ENCODE peak calls at places on chromosomes 4 and X, in six cellular contexts. Q is cerebellum; U is AG10803; O is stromal cell of bone marrow; W is central memory CD4-positive, alpha-beta T cell; F is A549. P is an unnamed sample.

GRCh38 chrX:95703696-95704095 is 980.9 kb upstream of the DIAPH2 start:
- DNase-seq in Q (no peak), U (no peak), O (peak), W (no peak), F (no peak), P (no peak)

GRCh38 chr4:186137193-186137792 is 32.8 kb downstream of the FAM149A start:
- DNase-seq in Q (peak), O (peak), U (peak), F (peak), W (no peak), P (peak)

GRCh38 chr4:167555338-167556022 is 321.2 kb upstream of the SPOCK3 start:
- DNase-seq in Q (no peak), U (no peak), W (no peak), F (no peak), O (no peak), P (no peak)

GRCh38 chr4:108716340-108716739 is 46.5 kb downstream of the ETNPPL start:
- DNase-seq in W (no peak), F (no peak), Q (no peak), O (no peak), U (no peak), P (no peak)

GRCh38 chrX:148784859-148785655 is 284.6 kb downstream of the AFF2 start:
- DNase-seq in Q (no peak), O (no peak), F (no peak), W (no peak), U (no peak), P (no peak)

GRCh38 chr4:105859233-105859632 is 36.0 kb upstream of the NPNT start:
- DNase-seq in W (no peak), O (peak), U (peak), Q (no peak), F (peak), P (peak)

GRCh38 chrX:153778151-153778551 is 2.7 kb upstream of the SRPK3 start:
- DNase-seq in W (no peak), U (no peak), O (no peak), Q (no peak), F (no peak), P (no peak)

GRCh38 chrX:22136711-22137110 is 104.6 kb downstream of the PHEX start:
- DNase-seq in F (no peak), U (no peak), O (no peak), Q (peak), W (no peak), P (no peak)

GRCh38 chr4:183337833-183338232 is 15.6 kb upstream of the CLDN24 start:
- DNase-seq in O (no peak), F (no peak), W (no peak), Q (no peak), U (no peak), P (no peak)

GRCh38 chr4:176340871-176341685 is 21.3 kb downstream of the SPCS3 start:
- DNase-seq in U (peak), W (peak), F (no peak), Q (peak), O (no peak), P (peak)

GRCh38 chr4:177596035-177596434 is 153.8 kb upstream of the AGA start:
- DNase-seq in W (no peak), O (peak), Q (peak), U (peak), F (peak), P (peak)

GRCh38 chr4:10006604-10007435 is 14.5 kb downstream of the SLC2A9 start:
- DNase-seq in U (peak), Q (no peak), O (peak), W (no peak), F (peak), P (no peak)

GRCh38 chr4:145808021-145808650 is 128.2 kb downstream of the C4orf51 start:
- DNase-seq in O (peak), Q (no peak), W (no peak), F (peak), U (peak), P (peak)

GRCh38 chr4:76569225-76569624 is 134.2 kb downstream of the SHROOM3 start:
- DNase-seq in U (no peak), F (no peak), O (no peak), Q (no peak), W (no peak), P (no peak)

GRCh38 chr4:116599859-116600258 is 485.5 kb downstream of the TRAM1L1 start:
- DNase-seq in W (no peak), U (no peak), Q (no peak), O (no peak), F (no peak), P (no peak)

GRCh38 chrX:69067841-69068240 is 97.4 kb downstream of the PJA1 start:
- DNase-seq in Q (no peak), U (no peak), O (no peak), F (no peak), W (no peak), P (no peak)

GRCh38 chrX:118847676-118848075 is 24.1 kb downstream of the ZCCHC12 start:
- DNase-seq in Q (peak), W (peak), O (peak), F (peak), U (peak), P (peak)